ENCODE peak calls at places on chromosomes 2 and 18, in four cellular contexts. A is astrocyte of the cerebellum, N is fibroblast of mammary gland, X is AG09309. V is an unnamed sample.

GRCh38 chr2:85387754-85388153 is 22.4 kb downstream of the CAPG start:
- DNase-seq in A (no peak), N (no peak), X (no peak), V (no peak)

GRCh38 chr2:127434515-127434914 is 16.3 kb downstream of the PROC start:
- DNase-seq in A (no peak), N (no peak), X (no peak), V (no peak)

GRCh38 chr2:97935719-97936161 is 60.0 kb downstream of the TMEM131 start:
- DNase-seq in A (peak; percentile 43), N (peak; percentile 71), X (peak; percentile 50), V (peak; percentile 63)

GRCh38 chr2:165889158-165889557 is 64.4 kb downstream of the TTC21B start:
- DNase-seq in A (no peak), N (no peak), X (no peak), V (no peak)

GRCh38 chr2:121038831-121039230 is 246.2 kb downstream of the TFCP2L1 start:
- DNase-seq in A (no peak), N (no peak), X (no peak), V (no peak)

GRCh38 chr18:77106331-77106730 is 26.3 kb downstream of the MBP start:
- DNase-seq in A (no peak), N (no peak), X (no peak), V (no peak)

GRCh38 chr2:39265315-39265714 is 21.5 kb upstream of the CDKL4 start:
- DNase-seq in A (no peak), N (no peak), X (no peak), V (no peak)

GRCh38 chr2:29068513-29068912 is 5.8 kb downstream of the PCARE start:
- DNase-seq in A (no peak), N (no peak), X (no peak), V (no peak)

GRCh38 chr18:31197676-31198075 is 35.0 kb upstream of the DSC1 start:
- DNase-seq in A (no peak), N (no peak), X (no peak), V (peak; percentile 40)

GRCh38 chr2:163808406-163808805 is 72.6 kb upstream of the FIGN start:
- DNase-seq in A (no peak), N (no peak), X (no peak), V (no peak)

GRCh38 chr2:25620077-25620476 is 53.3 kb downstream of the DTNB start:
- DNase-seq in A (no peak), N (no peak), X (no peak), V (no peak)

GRCh38 chr2:172427256-172427989 is at the start of gene ITGA6:
- DNase-seq in A (no peak), N (no peak), X (no peak), V (peak; percentile 68)

GRCh38 chr2:200454839-200455801 is 54.7 kb downstream of the KCTD18 start:
- DNase-seq in A (no peak), N (peak; percentile 72), X (no peak), V (peak; percentile 70)

GRCh38 chr18:10404148-10404547 is 50.3 kb upstream of the APCDD1 start:
- DNase-seq in A (no peak), N (no peak), X (no peak), V (no peak)

GRCh38 chr2:196758474-196759377 is 40.8 kb downstream of the GTF3C3 start:
- DNase-seq in A (peak; percentile 13), N (peak; percentile 42), X (peak; percentile 23), V (peak; percentile 27)

GRCh38 chr2:223357076-223357475 is 245.1 kb downstream of the SCG2 start:
- DNase-seq in A (no peak), N (no peak), X (no peak), V (no peak)

GRCh38 chr2:1227289-1227900 is 185.9 kb upstream of the TPO start:
- DNase-seq in A (no peak), N (no peak), X (no peak), V (no peak)

GRCh38 chr2:170022692-170023091 is 155.3 kb upstream of the MYO3B start:
- DNase-seq in A (peak; percentile 9), N (peak; percentile 95), X (peak; percentile 55), V (peak; percentile 79)

GRCh38 chr18:61896767-61897166 is 4.0 kb upstream of the RNF152 start:
- DNase-seq in A (peak; percentile 24), N (peak; percentile 76), X (peak; percentile 21), V (peak; percentile 31)

GRCh38 chr2:65826567-65826966 is 394.2 kb upstream of the SPRED2 start:
- DNase-seq in A (no peak), N (no peak), X (no peak), V (no peak)

GRCh38 chr18:10851824-10852225 is 297.5 kb downstream of the PIEZO2 start:
- DNase-seq in A (peak; percentile 60), N (peak; percentile 67), X (peak; percentile 29), V (peak; percentile 89)

GRCh38 chr18:10526211-10526949 is 553 bp downstream of the NAPG start:
- DNase-seq in A (no peak), N (peak; percentile 19), X (no peak), V (peak; percentile 28)

GRCh38 chr2:137838255-137839092 is 125.8 kb upstream of the HNMT start:
- DNase-seq in A (peak; percentile 43), N (peak; percentile 62), X (peak; percentile 7), V (peak; percentile 64)

GRCh38 chr2:45872211-45872610 is 220.7 kb downstream of the PRKCE start:
- DNase-seq in A (no peak), N (peak; percentile 88), X (no peak), V (peak; percentile 30)

GRCh38 chr18:78792736-78793135 is 186.9 kb upstream of the SALL3 start:
- DNase-seq in A (no peak), N (no peak), X (no peak), V (no peak)

GRCh38 chr18:36718705-36719328 is 110.0 kb downstream of the TPGS2 start:
- DNase-seq in A (no peak), N (no peak), X (no peak), V (no peak)

GRCh38 chr18:62763101-62763521 is 47.8 kb downstream of the PHLPP1 start:
- DNase-seq in A (no peak), N (no peak), X (no peak), V (peak; percentile 39)

GRCh38 chr2:62409442-62409841 is 96.6 kb downstream of the TMEM17 start:
- DNase-seq in A (no peak), N (peak; percentile 65), X (no peak), V (peak; percentile 51)

GRCh38 chr18:59222341-59222740 is 2.4 kb downstream of the GRP start:
- DNase-seq in A (no peak), N (no peak), X (no peak), V (no peak)

GRCh38 chr2:37833420-37833819 is 91.7 kb upstream of the RMDN2 start:
- DNase-seq in A (no peak), N (no peak), X (no peak), V (no peak)

GRCh38 chr2:117057021-117057420 is 757.5 kb upstream of the DDX18 start:
- DNase-seq in A (no peak), N (no peak), X (no peak), V (no peak)

GRCh38 chr2:21041943-21042707 is 1.7 kb downstream of the APOB start:
- DNase-seq in A (no peak), N (peak; percentile 9), X (peak; percentile 2), V (no peak)

GRCh38 chr2:28454016-28454930 is 41.6 kb upstream of the PLB1 start:
- DNase-seq in A (no peak), N (peak; percentile 17), X (no peak), V (no peak)

GRCh38 chr2:212727751-212728150 is 189.1 kb upstream of the ERBB4 start:
- DNase-seq in A (no peak), N (no peak), X (no peak), V (no peak)

GRCh38 chr18:69839497-69839896 is 108.2 kb downstream of the CD226 start:
- DNase-seq in A (no peak), N (no peak), X (no peak), V (no peak)

DNA sequence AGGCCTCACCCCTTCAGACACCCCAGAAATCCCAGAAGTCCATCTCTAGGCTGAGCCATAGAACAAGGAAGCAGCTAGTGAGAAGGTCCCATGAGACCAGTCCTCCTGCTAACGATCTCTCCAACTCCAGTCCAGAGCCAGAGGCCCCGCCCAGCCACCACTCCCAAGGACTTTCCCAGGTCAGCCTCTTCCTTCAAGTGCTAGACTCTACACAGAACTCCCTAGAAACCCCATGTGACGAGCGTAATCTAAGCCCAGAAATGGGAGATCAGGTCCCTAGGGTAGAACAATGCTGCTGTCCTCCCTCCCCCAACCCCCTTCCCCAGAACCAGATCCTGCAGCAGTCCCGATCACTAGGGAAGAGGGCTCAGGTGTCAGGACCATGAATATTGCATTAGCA is 6.9 kb downstream of the DCTN1 start:
- DNase-seq in A (no peak), N (peak; percentile 66), X (no peak), V (no peak)
- H3K4me3 ChIP-seq in A (no peak overlapping the region), N (no peak overlapping the region), X (no peak overlapping the region), V (no peak overlapping the region)

GRCh38 chr18:74520096-74520833 is 14.0 kb upstream of the CNDP1 start:
- DNase-seq in A (no peak), N (no peak), X (no peak), V (no peak)
- H3K4me3 ChIP-seq in A (no peak overlapping the region), N (no peak overlapping the region), X (no peak overlapping the region), V (no peak overlapping the region)

GRCh38 chr2:144333144-144333555 is 186.8 kb downstream of the ZEB2 start:
- DNase-seq in A (no peak), N (no peak), X (no peak), V (no peak)
- H3K4me3 ChIP-seq in A (peak overlapping the region; percentile 62), N (peak overlapping the region; percentile 44), X (peak overlapping the region; percentile 60), V (no peak overlapping the region)

GRCh38 chr18:12772111-12772510 is 69.3 kb downstream of the PSMG2 start:
- DNase-seq in A (no peak), N (no peak), X (no peak), V (no peak)

GRCh38 chr18:12776821-12777471 is 74.1 kb downstream of the PSMG2 start:
- DNase-seq in A (no peak), N (no peak), X (no peak), V (no peak)

GRCh38 chr18:12777543-12777942 is 74.7 kb downstream of the PSMG2 start:
- DNase-seq in A (no peak), N (no peak), X (no peak), V (no peak)

GRCh38 chr18:12773369-12773768 is 70.5 kb downstream of the PSMG2 start:
- DNase-seq in A (no peak), N (no peak), X (no peak), V (no peak)

GRCh38 chr18:12774982-12775381 is 72.1 kb downstream of the PSMG2 start:
- DNase-seq in A (no peak), N (no peak), X (no peak), V (no peak)
- H3K4me3 ChIP-seq in A (no peak overlapping the region), N (no peak overlapping the region), X (no peak overlapping the region), V (no peak overlapping the region)

V was measured in fibroblast of lung.